ENCODE peak calls at places on chromosomes 2 and 18, in nine cellular contexts. L is transverse colon, X is prostate gland, H is HepG2, G is sigmoid colon, E is Panc1, A is H1, D is spleen, S is SK-N-SH. I is an unnamed sample.

GRCh38 chr2:168005586-168005985 is 241.8 kb downstream of the STK39 start:
- DNase-seq in L (no peak), X (no peak), H (no peak), G (no peak), E (no peak), A (no peak), D (no peak), S (no peak), I (no peak)

GRCh38 chr2:37544617-37545031 is 126.8 kb downstream of the CDC42EP3 start:
- DNase-seq in L (no peak), X (no peak), H (no peak), G (no peak), E (no peak), A (no peak), D (no peak), S (no peak), I (no peak)

GRCh38 chr2:3296182-3296972 is 81.2 kb downstream of the EIPR1 start:
- DNase-seq in L (no peak), X (no peak), H (no peak), G (no peak), E (no peak), A (no peak), D (peak; percentile 22), S (no peak), I (peak; percentile 10)

GRCh38 chr2:71604709-71605085 is 151.3 kb downstream of the DYSF start:
- DNase-seq in L (no peak), X (no peak), H (no peak), G (no peak), E (no peak), A (no peak), D (peak; percentile 33), S (no peak), I (no peak)

GRCh38 chr2:3634631-3635091 is 23.3 kb upstream of the ALLC start:
- DNase-seq in L (no peak), X (no peak), H (no peak), G (peak; percentile 50), E (no peak), A (no peak), D (peak; percentile 62), S (no peak), I (peak; percentile 10)

GRCh38 chr2:27765621-27766286 is 5.8 kb upstream of the MRPL33 start:
- DNase-seq in L (peak; percentile 66), X (peak; percentile 18), H (no peak), G (peak; percentile 68), E (no peak), A (no peak), D (peak; percentile 82), S (no peak), I (peak; percentile 81)

GRCh38 chr2:11074246-11074820 is 80.9 kb upstream of the SLC66A3 start:
- DNase-seq in L (no peak), X (no peak), H (no peak), G (no peak), E (no peak), A (no peak), D (no peak), S (no peak), I (no peak)

GRCh38 chr2:18949871-18950597 is 360.7 kb upstream of the NT5C1B start:
- DNase-seq in L (no peak), X (no peak), H (no peak), G (no peak), E (no peak), A (no peak), D (no peak), S (peak; percentile 15), I (no peak)

GRCh38 chr2:176018708-176019107 is 16.6 kb upstream of the LNPK start:
- DNase-seq in L (no peak), X (no peak), H (no peak), G (no peak), E (no peak), A (no peak), D (no peak), S (no peak), I (no peak)

GRCh38 chr2:30453498-30453897 is 6.5 kb downstream of the LCLAT1 start:
- DNase-seq in L (no peak), X (no peak), H (no peak), G (no peak), E (no peak), A (no peak), D (no peak), S (no peak), I (no peak)

GRCh38 chr2:9408641-9409151 is 14.6 kb downstream of the ITGB1BP1 start:
- DNase-seq in L (no peak), X (peak; percentile 45), H (no peak), G (no peak), E (no peak), A (no peak), D (no peak), S (no peak), I (no peak)

GRCh38 chr2:33276868-33277503 is 199.5 kb upstream of the RASGRP3 start:
- DNase-seq in L (no peak), X (no peak), H (no peak), G (no peak), E (no peak), A (no peak), D (no peak), S (no peak), I (no peak)

GRCh38 chr2:54065411-54065810 is 50.0 kb upstream of the ACYP2 start:
- DNase-seq in L (no peak), X (no peak), H (no peak), G (no peak), E (no peak), A (no peak), D (no peak), S (no peak), I (no peak)

GRCh38 chr18:25066536-25066935 is 285.4 kb downstream of the ZNF521 start:
- DNase-seq in L (no peak), X (no peak), H (no peak), G (no peak), E (no peak), A (no peak), D (no peak), S (no peak), I (no peak)

GRCh38 chr18:66708631-66709030 is 104.7 kb upstream of the CDH19 start:
- DNase-seq in L (no peak), X (no peak), H (no peak), G (no peak), E (no peak), A (no peak), D (no peak), S (no peak), I (no peak)

GRCh38 chr2:120675460-120676130 is 60.1 kb upstream of the GLI2 start:
- DNase-seq in L (peak; percentile 47), X (peak; percentile 59), H (peak; percentile 50), G (peak; percentile 66), E (no peak), A (no peak), D (no peak), S (peak; percentile 67), I (peak; percentile 68)

GRCh38 chr2:100213595-100213994 is 71.2 kb upstream of the AFF3 start:
- DNase-seq in L (peak; percentile 25), X (peak; percentile 29), H (no peak), G (peak; percentile 80), E (no peak), A (no peak), D (no peak), S (no peak), I (peak; percentile 32)

GRCh38 chr2:118865106-118865505 is 17.7 kb upstream of the EN1 start:
- DNase-seq in L (no peak), X (no peak), H (peak; percentile 56), G (no peak), E (no peak), A (no peak), D (no peak), S (peak; percentile 70), I (no peak)

GRCh38 chr18:35811896-35812295 is 160.6 kb upstream of the RMP24 start:
- DNase-seq in L (no peak), X (no peak), H (no peak), G (no peak), E (peak; percentile 18), A (no peak), D (no peak), S (no peak), I (no peak)

GRCh38 chr2:227000123-227000522 is 163.9 kb downstream of the COL4A4 start:
- DNase-seq in L (no peak), X (no peak), H (no peak), G (no peak), E (no peak), A (no peak), D (no peak), S (no peak), I (no peak)

DNA sequence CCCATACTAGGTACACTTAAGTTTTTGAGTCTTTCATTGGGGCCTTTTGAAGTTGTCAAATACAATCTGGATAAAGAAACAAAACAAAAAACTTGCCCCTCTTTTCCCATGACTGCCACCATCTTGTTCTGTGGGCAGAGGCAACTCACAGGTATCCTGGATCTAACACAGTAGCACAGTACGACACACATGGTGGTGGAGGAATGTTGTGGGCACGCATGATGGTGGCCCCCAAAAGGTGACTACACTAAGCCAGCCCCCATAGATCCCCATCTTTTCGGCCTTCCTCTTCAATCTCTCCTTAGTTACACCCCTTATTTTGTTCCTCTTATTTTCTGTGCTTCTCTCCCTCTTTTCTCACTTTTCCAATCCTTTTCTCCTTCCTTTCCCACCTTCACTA is 4.5 kb upstream of the STPG4 start:
- DNase-seq in L (no peak), X (no peak), H (no peak), G (no peak), E (no peak), A (no peak), D (no peak), S (no peak), I (no peak)
- TF ChIP-seq POLR2AphosphoS5 in L (no peak), X (no peak), H (no peak), G (no peak), E (peak; percentile 45), A (peak; percentile 86), D (no peak), S (peak; percentile 57), I (no peak)

DNA sequence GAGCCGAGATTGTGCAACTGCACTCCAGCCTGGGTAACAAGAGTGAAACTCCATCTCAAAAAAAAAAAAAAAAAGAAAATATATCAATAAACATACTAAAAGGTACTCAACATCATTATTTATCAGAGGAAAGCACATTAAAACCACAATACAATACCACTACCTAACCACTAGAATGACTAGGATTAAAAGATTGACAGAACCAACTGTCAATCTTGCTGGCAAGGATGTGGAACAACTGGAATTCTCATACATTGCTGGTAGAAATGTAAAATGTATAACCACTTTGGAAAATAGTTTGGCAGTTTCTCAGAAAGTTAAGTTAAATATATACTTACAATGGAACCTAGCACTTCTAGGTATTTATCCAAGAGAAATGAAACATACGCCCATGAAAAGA is 88.6 kb downstream of the B3GNT2 start:
- DNase-seq in L (no peak), X (no peak), H (no peak), G (no peak), E (no peak), A (no peak), D (no peak), S (no peak), I (no peak)
- H3K9me3 ChIP-seq in L (peaks cover 9% of the 10 kb centered on the region), X (no peaks in the 10 kb centered on the region), H (peaks cover 10% of the 10 kb centered on the region), G (peaks cover 8% of the 10 kb centered on the region), E (no peaks in the 10 kb centered on the region), A (peaks cover 20% of the 10 kb centered on the region), D (peaks cover 19% of the 10 kb centered on the region), S (no peaks in the 10 kb centered on the region), I (peaks cover 11% of the 10 kb centered on the region)

GRCh38 chr2:98482362-98482761 is 37.7 kb downstream of the INPP4A start:
- DNase-seq in L (no peak), X (no peak), H (no peak), G (peak; percentile 55), E (no peak), A (no peak), D (peak; percentile 47), S (no peak), I (no peak)
- H3K27ac ChIP-seq in L (no peak overlapping the region), X (no peak overlapping the region), H (no peak overlapping the region), G (no peak overlapping the region), E (no peak overlapping the region), A (no peak overlapping the region), D (peak overlapping the region; percentile 71), S (no peak overlapping the region), I (no peak overlapping the region)

GRCh38 chr18:58087928-58088722 is 44.1 kb downstream of the NEDD4L start:
- DNase-seq in L (peak; percentile 75), X (peak; percentile 67), H (no peak), G (no peak), E (peak; percentile 35), A (no peak), D (no peak), S (no peak), I (peak; percentile 83)
- TF ChIP-seq POLR2AphosphoS5 in L (no peak), X (no peak), H (no peak), G (no peak), E (no peak), A (no peak), D (no peak), S (no peak), I (peak; percentile 15)